ENCODE peak calls at places on chromosomes 16 and 17, in nine cellular contexts. H is mucosa of descending colon, Z is thoracic aorta, D is OCI-LY7, O is endothelial cell of umbilical vein, T is heart right ventricle, R is thyroid gland, E is upper lobe of right lung, V is left lung. K is an unnamed sample.
A peak's percentile ranks its signal among the peaks of the same experiment; 100 is the strongest.

GRCh38 chr16:74280448-74280847 is 16.2 kb upstream of the PSMD7 start:
- DNase-seq in T (no peak), R (no peak), Z (no peak), O (no peak), D (no peak), E (no peak), V (no peak), H (no peak), K (no peak)

GRCh38 chr17:37179893-37180292 is 195.9 kb upstream of the C17orf78 start:
- DNase-seq in Z (no peak), H (no peak), R (no peak), D (no peak), E (no peak), T (no peak), V (no peak), O (peak; percentile 82), K (no peak)

GRCh38 chr16:88437367-88437964 is 15.6 kb upstream of the ZFPM1 start:
- DNase-seq in H (no peak), R (peak; percentile 49), V (no peak), D (peak; percentile 71), Z (no peak), T (no peak), O (peak; percentile 17), E (peak; percentile 83), K (peak; percentile 58)

GRCh38 chr16:8903004-8903403 is 20.9 kb downstream of the LITAFD start:
- DNase-seq in D (no peak), T (no peak), V (no peak), O (no peak), R (no peak), H (no peak), Z (no peak), E (no peak), K (no peak)

GRCh38 chr17:75849304-75849695 is 5.1 kb upstream of the UNC13D start:
- DNase-seq in E (no peak), O (no peak), V (no peak), D (no peak), R (no peak), Z (no peak), H (no peak), T (no peak), K (no peak)

GRCh38 chr16:3532741-3533140 is 31.9 kb downstream of the CLUAP1 start:
- DNase-seq in Z (no peak), R (no peak), H (no peak), O (no peak), T (no peak), V (no peak), D (no peak), E (no peak), K (no peak)

GRCh38 chr16:20259549-20259948 is 67.8 kb downstream of the GP2 start:
- DNase-seq in T (no peak), O (no peak), R (no peak), V (no peak), Z (no peak), E (no peak), D (no peak), H (no peak), K (no peak)

GRCh38 chr16:81478294-81478693 is 33.7 kb downstream of the CMIP start:
- DNase-seq in V (no peak), Z (no peak), H (no peak), T (no peak), R (no peak), D (no peak), O (no peak), E (no peak), K (no peak)

GRCh38 chr17:32819035-32819434 is 57.9 kb downstream of the MYO1D start:
- DNase-seq in O (peak; percentile 79), T (no peak), E (no peak), R (no peak), H (no peak), D (no peak), Z (no peak), V (no peak), K (no peak)

GRCh38 chr16:2007081-2007836 is 2.4 kb downstream of the ZNF598 start:
- DNase-seq in O (no peak), H (peak; percentile 59), T (no peak), E (no peak), Z (no peak), R (no peak), V (no peak), D (no peak), K (no peak)

GRCh38 chr16:55471448-55472097 is 7.4 kb upstream of the MMP2 start:
- DNase-seq in E (no peak), D (no peak), O (peak; percentile 39), V (no peak), Z (no peak), T (no peak), H (no peak), R (no peak), K (peak; percentile 43)

GRCh38 chr16:15536813-15537212 is 102.4 kb downstream of the BMERB1 start:
- DNase-seq in D (no peak), O (no peak), E (no peak), V (no peak), H (no peak), Z (no peak), R (no peak), T (no peak), K (peak; percentile 62)

GRCh38 chr17:44599298-44600175 is 42.3 kb downstream of the FZD2 start:
- DNase-seq in R (peak; percentile 24), D (no peak), E (no peak), V (peak; percentile 84), Z (peak; percentile 78), O (peak; percentile 96), H (peak; percentile 65), T (peak; percentile 42), K (no peak)
- H3K4me1 ChIP-seq in R (no peaks in the 10 kb centered on the region), D (no peaks in the 10 kb centered on the region), E (no peaks in the 10 kb centered on the region), V (peaks cover 8% of the 10 kb centered on the region), Z (peaks cover 7% of the 10 kb centered on the region), O (peaks cover 19% of the 10 kb centered on the region), H (no peaks in the 10 kb centered on the region), T (no peaks in the 10 kb centered on the region), K (no peaks in the 10 kb centered on the region)

GRCh38 chr16:49467540-49468372 is 94.2 kb downstream of the C16orf78 start:
- DNase-seq in E (no peak), Z (no peak), R (no peak), H (no peak), T (no peak), O (no peak), V (no peak), D (no peak), K (no peak)

GRCh38 chr16:49464877-49465504 is 91.4 kb downstream of the C16orf78 start:
- DNase-seq in V (peak; percentile 19), Z (no peak), R (no peak), E (no peak), H (no peak), O (no peak), D (peak; percentile 66), T (no peak), K (no peak)

GRCh38 chr16:49466881-49467280 is 93.3 kb downstream of the C16orf78 start:
- DNase-seq in R (no peak), T (no peak), O (no peak), D (no peak), V (no peak), Z (no peak), H (no peak), E (no peak), K (no peak)

GRCh38 chr16:49465661-49466528 is 92.3 kb downstream of the C16orf78 start:
- DNase-seq in V (no peak), T (no peak), O (no peak), H (no peak), D (no peak), Z (no peak), R (no peak), E (no peak), K (no peak)

DNA sequence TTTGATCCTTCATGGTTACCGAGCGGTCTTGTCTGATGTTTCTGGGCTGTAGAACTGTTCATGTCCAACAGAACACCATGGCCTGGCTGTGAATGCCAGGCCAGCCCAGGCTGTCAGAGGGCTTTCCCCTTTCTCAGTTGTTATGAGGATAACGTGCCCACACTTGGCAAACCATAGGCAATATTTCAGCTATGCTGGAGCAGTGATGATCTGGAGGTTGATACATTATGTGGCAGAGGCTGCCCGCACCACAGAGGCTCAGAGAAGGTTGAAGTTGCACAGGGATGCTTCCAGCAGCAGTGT is 92.9 kb downstream of the C16orf78 start:
- DNase-seq in V (no peak), Z (no peak), O (no peak), E (no peak), H (no peak), R (no peak), D (no peak), T (no peak), K (no peak)
- H3K4me1 ChIP-seq in V (no peaks in the 10 kb centered on the region), Z (no peaks in the 10 kb centered on the region), O (no peaks in the 10 kb centered on the region), E (no peaks in the 10 kb centered on the region), H (no peaks in the 10 kb centered on the region), R (no peaks in the 10 kb centered on the region), D (peaks cover 76% of the 10 kb centered on the region), T (peaks cover 5% of the 10 kb centered on the region), K (no peaks in the 10 kb centered on the region)

GRCh38 chr16:57734925-57735754 is 430 bp upstream of the KATNB1 start:
- DNase-seq in D (peak; percentile 100), H (peak; percentile 98), Z (peak; percentile 98), O (peak; percentile 100), T (peak; percentile 99), R (peak; percentile 99), V (peak; percentile 98), E (peak; percentile 99), K (peak; percentile 100)

GRCh38 chr16:57735755-57736418 is at the start of gene KATNB1:
- DNase-seq in R (no peak), V (no peak), D (no peak), T (no peak), O (no peak), Z (no peak), E (no peak), H (no peak), K (no peak)

GRCh38 chr16:57736419-57737281 is 1.1 kb downstream of the KATNB1 start:
- DNase-seq in T (no peak), Z (no peak), R (peak; percentile 72), O (peak; percentile 79), E (peak; percentile 67), H (peak; percentile 68), D (peak; percentile 53), V (peak; percentile 65), K (peak; percentile 78)

GRCh38 chr16:57732683-57733082 is 2.9 kb upstream of the KATNB1 start:
- DNase-seq in E (no peak), Z (no peak), O (no peak), D (no peak), R (no peak), V (no peak), T (no peak), H (no peak), K (no peak)

GRCh38 chr16:57734308-57734924 is 1.2 kb upstream of the KATNB1 start:
- DNase-seq in Z (no peak), T (no peak), H (no peak), E (no peak), O (no peak), R (no peak), D (no peak), V (no peak), K (no peak)
- H3K4me1 ChIP-seq in Z (peaks cover 7% of the 10 kb centered on the region), T (peaks cover 19% of the 10 kb centered on the region), H (peaks cover 18% of the 10 kb centered on the region), E (peaks cover 22% of the 10 kb centered on the region), O (peaks cover 19% of the 10 kb centered on the region), R (peaks cover 21% of the 10 kb centered on the region), D (peaks cover 16% of the 10 kb centered on the region), V (peaks cover 29% of the 10 kb centered on the region), K (peaks cover 11% of the 10 kb centered on the region)

DNA sequence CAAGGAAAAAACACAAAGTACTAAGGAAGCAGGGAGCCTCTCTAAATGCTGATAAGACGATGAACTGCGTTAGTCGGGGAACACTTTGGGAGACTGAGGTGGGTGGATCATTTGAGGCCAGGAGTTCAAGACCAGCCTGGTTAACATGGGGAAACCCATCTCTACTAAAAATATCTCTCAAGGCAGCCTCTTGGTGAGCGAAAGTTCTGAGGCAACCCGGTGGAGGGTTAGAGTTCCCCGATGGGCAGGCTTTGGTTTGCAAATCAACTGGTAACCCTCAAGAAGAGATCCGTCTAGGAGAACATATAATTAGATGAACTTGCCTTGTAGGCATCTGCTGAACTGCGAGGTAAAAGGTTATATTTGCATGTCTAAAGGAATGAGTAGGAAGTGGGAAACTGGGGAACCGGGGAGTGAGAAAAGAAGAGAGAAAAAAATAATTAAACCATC is 44.6 kb downstream of the WSB1 start:
- DNase-seq in R (no peak), V (no peak), H (no peak), O (no peak), T (no peak), D (no peak), E (no peak), Z (no peak), K (no peak)
- H3K4me1 ChIP-seq in R (peaks cover 2% of the 10 kb centered on the region), V (peaks cover 32% of the 10 kb centered on the region), H (peaks cover under 1% of the 10 kb centered on the region), O (peaks cover 12% of the 10 kb centered on the region), T (peaks cover 41% of the 10 kb centered on the region), D (peaks cover 18% of the 10 kb centered on the region), E (peaks cover 14% of the 10 kb centered on the region), Z (peaks cover 9% of the 10 kb centered on the region), K (peaks cover 18% of the 10 kb centered on the region)